ENCODE peak calls at places on chromosomes 3 and 15, in eight cellular contexts. One of them, this sample, is unnamed.
A peak's percentile ranks its signal among the peaks of the same experiment; 100 is the strongest.

GRCh38 chr15:86829251-86829650 is 749.6 kb downstream of the AGBL1 start:
- DNase-seq in K562: no peak
- DNase-seq in cardiac fibroblast: no peak
- DNase-seq in AG10803: no peak
- DNase-seq in astrocyte: peak; percentile 3
- DNase-seq in OCI-LY7: no peak
- DNase-seq in AG04450: no peak
- DNase-seq in neural progenitor cell: no peak
- DNase-seq in this sample: no peak

GRCh38 chr15:75640483-75641175 is 605 bp upstream of the IMP3 start:
- DNase-seq in K562: peak; percentile 73
- DNase-seq in cardiac fibroblast: peak; percentile 53
- DNase-seq in AG10803: peak; percentile 40
- DNase-seq in astrocyte: peak; percentile 38
- DNase-seq in OCI-LY7: peak; percentile 83
- DNase-seq in AG04450: no peak
- DNase-seq in neural progenitor cell: peak; percentile 33
- DNase-seq in this sample: no peak

GRCh38 chr3:140091143-140091542 is 156.2 kb downstream of the CLSTN2 start:
- DNase-seq in K562: no peak
- DNase-seq in cardiac fibroblast: no peak
- DNase-seq in AG10803: no peak
- DNase-seq in astrocyte: peak; percentile 65
- DNase-seq in OCI-LY7: no peak
- DNase-seq in AG04450: no peak
- DNase-seq in neural progenitor cell: no peak
- DNase-seq in this sample: no peak

GRCh38 chr3:62266668-62267283 is 106.6 kb downstream of the FEZF2 start:
- DNase-seq in K562: no peak
- DNase-seq in cardiac fibroblast: no peak
- DNase-seq in AG10803: no peak
- DNase-seq in astrocyte: no peak
- DNase-seq in OCI-LY7: no peak
- DNase-seq in AG04450: no peak
- DNase-seq in neural progenitor cell: no peak
- DNase-seq in this sample: no peak

GRCh38 chr15:42576040-42576594 is 711 bp downstream of the STARD9 start:
- DNase-seq in K562: no peak
- DNase-seq in cardiac fibroblast: no peak
- DNase-seq in AG10803: no peak
- DNase-seq in astrocyte: no peak
- DNase-seq in OCI-LY7: no peak
- DNase-seq in AG04450: no peak
- DNase-seq in neural progenitor cell: no peak
- DNase-seq in this sample: no peak

GRCh38 chr3:79369306-79369705 is 398.5 kb downstream of the ROBO1 start:
- DNase-seq in K562: no peak
- DNase-seq in cardiac fibroblast: peak; percentile 50
- DNase-seq in AG10803: peak; percentile 6
- DNase-seq in astrocyte: no peak
- DNase-seq in OCI-LY7: no peak
- DNase-seq in AG04450: no peak
- DNase-seq in neural progenitor cell: no peak
- DNase-seq in this sample: peak; percentile 20

GRCh38 chr3:179750720-179751328 is 98.0 kb downstream of the USP13 start:
- DNase-seq in K562: peak; percentile 21
- DNase-seq in cardiac fibroblast: peak; percentile 48
- DNase-seq in AG10803: peak; percentile 21
- DNase-seq in astrocyte: peak; percentile 8
- DNase-seq in OCI-LY7: peak; percentile 17
- DNase-seq in AG04450: no peak
- DNase-seq in neural progenitor cell: peak; percentile 46
- DNase-seq in this sample: no peak

GRCh38 chr3:37291275-37291700 is 116.9 kb upstream of the LRRFIP2 start:
- DNase-seq in K562: peak; percentile 88
- DNase-seq in cardiac fibroblast: peak; percentile 84
- DNase-seq in AG10803: peak; percentile 77
- DNase-seq in astrocyte: peak; percentile 72
- DNase-seq in OCI-LY7: no peak
- DNase-seq in AG04450: peak; percentile 56
- DNase-seq in neural progenitor cell: no peak
- DNase-seq in this sample: peak; percentile 39

GRCh38 chr3:159898147-159898546 is 90.5 kb upstream of the IL12A start:
- DNase-seq in K562: no peak
- DNase-seq in cardiac fibroblast: no peak
- DNase-seq in AG10803: no peak
- DNase-seq in astrocyte: no peak
- DNase-seq in OCI-LY7: no peak
- DNase-seq in AG04450: no peak
- DNase-seq in neural progenitor cell: no peak
- DNase-seq in this sample: no peak

GRCh38 chr15:83164409-83165404 is 42.9 kb downstream of the HDGFL3 start:
- DNase-seq in K562: no peak
- DNase-seq in cardiac fibroblast: peak; percentile 80
- DNase-seq in AG10803: peak; percentile 5
- DNase-seq in astrocyte: peak; percentile 58
- DNase-seq in OCI-LY7: no peak
- DNase-seq in AG04450: peak; percentile 24
- DNase-seq in neural progenitor cell: no peak
- DNase-seq in this sample: no peak

GRCh38 chr3:35965908-35966307 is 326.6 kb downstream of the ARPP21 start:
- DNase-seq in K562: no peak
- DNase-seq in cardiac fibroblast: peak; percentile 65
- DNase-seq in AG10803: peak; percentile 51
- DNase-seq in astrocyte: peak; percentile 17
- DNase-seq in OCI-LY7: peak; percentile 37
- DNase-seq in AG04450: peak; percentile 1
- DNase-seq in neural progenitor cell: peak; percentile 47
- DNase-seq in this sample: no peak

GRCh38 chr3:56702487-56703315 is 19.6 kb upstream of the TASOR start:
- DNase-seq in K562: peak; percentile 61
- DNase-seq in cardiac fibroblast: peak; percentile 87
- DNase-seq in AG10803: peak; percentile 79
- DNase-seq in astrocyte: peak; percentile 52
- DNase-seq in OCI-LY7: peak; percentile 82
- DNase-seq in AG04450: peak; percentile 46
- DNase-seq in neural progenitor cell: peak; percentile 78
- DNase-seq in this sample: peak; percentile 59

GRCh38 chr3:71310595-71311319 is 272.8 kb downstream of the FOXP1 start:
- DNase-seq in K562: no peak
- DNase-seq in cardiac fibroblast: peak; percentile 57
- DNase-seq in AG10803: peak; percentile 94
- DNase-seq in astrocyte: peak; percentile 26
- DNase-seq in OCI-LY7: no peak
- DNase-seq in AG04450: no peak
- DNase-seq in neural progenitor cell: peak; percentile 43
- DNase-seq in this sample: peak; percentile 59

GRCh38 chr3:111103807-111104206 is 32.2 kb downstream of the NECTIN3 start:
- DNase-seq in K562: no peak
- DNase-seq in cardiac fibroblast: peak; percentile 64
- DNase-seq in AG10803: no peak
- DNase-seq in astrocyte: peak; percentile 33
- DNase-seq in OCI-LY7: no peak
- DNase-seq in AG04450: no peak
- DNase-seq in neural progenitor cell: no peak
- DNase-seq in this sample: no peak

GRCh38 chr3:197750396-197750831 is 731 bp downstream of the FYTTD1 start:
- DNase-seq in K562: peak; percentile 70
- DNase-seq in cardiac fibroblast: peak; percentile 75
- DNase-seq in AG10803: peak; percentile 70
- DNase-seq in astrocyte: peak; percentile 55
- DNase-seq in OCI-LY7: peak; percentile 85
- DNase-seq in AG04450: no peak
- DNase-seq in neural progenitor cell: peak; percentile 83
- DNase-seq in this sample: no peak

GRCh38 chr3:105365171-105365535 is 1.6 kb upstream of the ALCAM start:
- DNase-seq in K562: no peak
- DNase-seq in cardiac fibroblast: peak; percentile 62
- DNase-seq in AG10803: no peak
- DNase-seq in astrocyte: no peak
- DNase-seq in OCI-LY7: no peak
- DNase-seq in AG04450: no peak
- DNase-seq in neural progenitor cell: no peak
- DNase-seq in this sample: no peak

GRCh38 chr3:4726549-4726948 is 233.4 kb downstream of the ITPR1 start:
- DNase-seq in K562: no peak
- DNase-seq in cardiac fibroblast: peak; percentile 71
- DNase-seq in AG10803: no peak
- DNase-seq in astrocyte: no peak
- DNase-seq in OCI-LY7: no peak
- DNase-seq in AG04450: no peak
- DNase-seq in neural progenitor cell: no peak
- DNase-seq in this sample: no peak

DNA sequence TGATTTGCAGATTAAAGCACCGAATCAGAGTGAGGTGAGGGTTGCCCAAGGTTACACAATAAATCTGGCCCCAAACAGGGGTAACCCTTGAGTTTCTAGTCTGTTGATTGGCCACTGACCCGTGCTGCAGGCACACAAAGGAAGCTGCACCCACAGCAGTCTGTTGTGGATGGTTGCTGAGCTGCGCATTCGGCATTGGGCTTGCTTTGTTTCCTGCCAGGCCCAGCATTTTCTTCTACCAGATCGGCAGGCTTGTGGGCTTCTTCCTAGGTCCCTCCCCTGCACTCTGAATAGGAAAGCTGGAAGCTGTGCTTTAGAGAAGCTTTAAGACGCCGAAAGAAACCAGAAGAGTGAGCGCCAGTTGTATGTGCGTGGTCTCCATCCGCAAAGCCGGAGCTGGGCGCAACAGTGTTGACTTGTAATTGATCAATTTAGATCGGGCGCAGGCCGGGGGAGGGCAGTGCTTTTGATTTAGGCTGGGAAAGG is 12.1 kb downstream of the B3GNT5 start:
- DNase-seq in K562: no peak
- DNase-seq in cardiac fibroblast: peak; percentile 67
- DNase-seq in AG10803: peak; percentile 13
- DNase-seq in astrocyte: peak; percentile 59
- DNase-seq in OCI-LY7: no peak
- DNase-seq in AG04450: no peak
- DNase-seq in neural progenitor cell: peak; percentile 82
- DNase-seq in this sample: no peak
- H3K4me3 ChIP-seq in K562: no peak overlapping the region
- H3K4me3 ChIP-seq in cardiac fibroblast: peak overlapping the region; percentile 13
- H3K4me3 ChIP-seq in AG10803: no peak overlapping the region
- H3K4me3 ChIP-seq in astrocyte: peak overlapping the region; percentile 24
- H3K4me3 ChIP-seq in OCI-LY7: no peak overlapping the region
- H3K4me3 ChIP-seq in AG04450: no peak overlapping the region
- H3K4me3 ChIP-seq in neural progenitor cell: peak overlapping the region; percentile 34
- H3K4me3 ChIP-seq in this sample: no peak overlapping the region

GRCh38 chr3:16150285-16150684 is 24.2 kb upstream of the GALNT15 start:
- DNase-seq in K562: no peak
- DNase-seq in cardiac fibroblast: no peak
- DNase-seq in AG10803: no peak
- DNase-seq in astrocyte: no peak
- DNase-seq in OCI-LY7: no peak
- DNase-seq in AG04450: no peak
- DNase-seq in neural progenitor cell: no peak
- DNase-seq in this sample: no peak
- TF ChIP-seq CTCF in K562: no peak
- TF ChIP-seq CTCF in cardiac fibroblast: no peak
- TF ChIP-seq CTCF in AG10803: no peak
- TF ChIP-seq CTCF in astrocyte: no peak
- TF ChIP-seq CTCF in OCI-LY7: no peak
- TF ChIP-seq CTCF in AG04450: no peak
- TF ChIP-seq CTCF in neural progenitor cell: no peak
- TF ChIP-seq CTCF in this sample: no peak

GRCh38 chr15:98433856-98434255 is 214.5 kb upstream of the IGF1R start:
- DNase-seq in K562: no peak
- DNase-seq in cardiac fibroblast: no peak
- DNase-seq in AG10803: no peak
- DNase-seq in astrocyte: no peak
- DNase-seq in OCI-LY7: no peak
- DNase-seq in AG04450: no peak
- DNase-seq in neural progenitor cell: no peak
- DNase-seq in this sample: no peak

GRCh38 chr15:98425173-98425572 is 223.2 kb upstream of the IGF1R start:
- DNase-seq in K562: no peak
- DNase-seq in cardiac fibroblast: no peak
- DNase-seq in AG10803: no peak
- DNase-seq in astrocyte: no peak
- DNase-seq in OCI-LY7: no peak
- DNase-seq in AG04450: no peak
- DNase-seq in neural progenitor cell: no peak
- DNase-seq in this sample: no peak

GRCh38 chr15:98431171-98431570 is 217.2 kb upstream of the IGF1R start:
- DNase-seq in K562: no peak
- DNase-seq in cardiac fibroblast: no peak
- DNase-seq in AG10803: no peak
- DNase-seq in astrocyte: no peak
- DNase-seq in OCI-LY7: no peak
- DNase-seq in AG04450: no peak
- DNase-seq in neural progenitor cell: no peak
- DNase-seq in this sample: no peak

GRCh38 chr15:98433302-98433701 is 215.0 kb upstream of the IGF1R start:
- DNase-seq in K562: no peak
- DNase-seq in cardiac fibroblast: no peak
- DNase-seq in AG10803: peak; percentile 60
- DNase-seq in astrocyte: peak; percentile 54
- DNase-seq in OCI-LY7: no peak
- DNase-seq in AG04450: no peak
- DNase-seq in neural progenitor cell: no peak
- DNase-seq in this sample: no peak

DNA sequence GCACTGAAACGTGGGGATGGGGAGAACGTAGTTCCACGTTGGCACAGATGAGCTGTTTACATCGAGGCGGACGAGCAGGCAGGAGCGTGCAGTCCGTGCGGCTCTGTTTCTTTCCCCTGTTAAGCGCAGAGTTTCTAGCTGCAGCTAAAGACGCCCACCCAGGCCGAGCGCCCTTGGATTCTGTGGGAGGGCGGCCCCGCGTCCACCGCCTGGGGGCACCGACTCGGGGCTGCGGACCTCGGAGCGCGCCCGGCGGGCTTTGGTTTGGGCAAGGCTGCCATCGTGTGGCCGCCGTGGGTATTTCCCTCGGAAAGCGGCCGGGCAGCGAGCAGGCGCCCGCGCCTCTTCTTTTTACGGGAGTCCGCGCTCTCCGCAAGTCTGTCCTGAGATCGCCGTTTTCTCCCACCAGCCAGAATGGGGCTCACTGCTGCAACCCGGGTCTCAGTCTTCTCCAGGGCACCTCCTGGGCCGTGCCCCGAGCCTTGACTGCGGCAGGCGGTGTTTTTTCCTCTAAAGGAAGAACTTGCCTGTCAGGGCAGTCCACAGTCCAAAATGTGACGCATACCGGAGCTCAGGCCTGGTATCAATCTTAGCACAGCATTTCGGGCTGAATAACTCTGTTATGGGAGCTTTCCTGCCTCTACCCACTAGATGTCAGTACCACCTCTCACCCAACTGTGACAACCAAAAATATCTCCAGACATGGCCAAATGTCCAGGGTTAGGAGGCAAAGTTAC is 219.9 kb upstream of the IGF1R start:
- DNase-seq in K562: peak; percentile 61
- DNase-seq in cardiac fibroblast: peak; percentile 74
- DNase-seq in AG10803: peak; percentile 68
- DNase-seq in astrocyte: peak; percentile 39
- DNase-seq in OCI-LY7: no peak
- DNase-seq in AG04450: no peak
- DNase-seq in neural progenitor cell: peak; percentile 87
- DNase-seq in this sample: peak; percentile 17
- H3K4me3 ChIP-seq in K562: no peak overlapping the region
- H3K4me3 ChIP-seq in cardiac fibroblast: peak overlapping the region; percentile 52
- H3K4me3 ChIP-seq in AG10803: peak overlapping the region; percentile 63
- H3K4me3 ChIP-seq in astrocyte: peak overlapping the region; percentile 31
- H3K4me3 ChIP-seq in OCI-LY7: no peak overlapping the region
- H3K4me3 ChIP-seq in AG04450: peak overlapping the region; percentile 50
- H3K4me3 ChIP-seq in neural progenitor cell: peak overlapping the region; percentile 38
- H3K4me3 ChIP-seq in this sample: peak overlapping the region; percentile 28

GRCh38 chr3:142226474-142226873 is 1.1 kb upstream of the GK5 start:
- DNase-seq in K562: no peak
- DNase-seq in cardiac fibroblast: no peak
- DNase-seq in AG10803: no peak
- DNase-seq in astrocyte: no peak
- DNase-seq in OCI-LY7: no peak
- DNase-seq in AG04450: no peak
- DNase-seq in neural progenitor cell: peak; percentile 28
- DNase-seq in this sample: no peak
- TF ChIP-seq CTCF in K562: no peak
- TF ChIP-seq CTCF in cardiac fibroblast: no peak
- TF ChIP-seq CTCF in AG10803: peak; percentile 27
- TF ChIP-seq CTCF in astrocyte: no peak
- TF ChIP-seq CTCF in OCI-LY7: peak; percentile 49
- TF ChIP-seq CTCF in AG04450: no peak
- TF ChIP-seq CTCF in neural progenitor cell: peak; percentile 37
- TF ChIP-seq CTCF in this sample: no peak

This sample was measured in HFF-Myc.